ENCODE peak calls at places on chromosome 1, in ten cellular contexts. One of them, this sample, is unnamed.

GRCh38 chr1:217857061-217857460 is 225.9 kb downstream of the SPATA17 start:
- DNase-seq in effector memory CD4-positive, alpha-beta T cell: no peak
- DNase-seq in stimulated activated CD4-positive, alpha-beta T cell treated with anti-CD3 and anti-CD28 coated beads, Interleukin-15, amount 100 ng/mL, for 24 hours: no peak
- DNase-seq in heart left ventricle: no peak
- DNase-seq in hepatic stellate cell: no peak
- DNase-seq in fibroblast of the aortic adventitia: peak; percentile 69
- DNase-seq in anterior cingulate cortex: peak; percentile 18
- DNase-seq in iPS-NIHi11: no peak
- DNase-seq in HT1080: no peak
- DNase-seq in NCI-H1105 treated with DMSO at 0.1 percent for 48 hours: peak; percentile 86
- DNase-seq in this sample: no peak

GRCh38 chr1:156260896-156261295 is 13.0 kb upstream of the PAQR6 start:
- DNase-seq in effector memory CD4-positive, alpha-beta T cell: no peak
- DNase-seq in stimulated activated CD4-positive, alpha-beta T cell treated with anti-CD3 and anti-CD28 coated beads, Interleukin-15, amount 100 ng/mL, for 24 hours: no peak
- DNase-seq in heart left ventricle: no peak
- DNase-seq in hepatic stellate cell: no peak
- DNase-seq in fibroblast of the aortic adventitia: no peak
- DNase-seq in anterior cingulate cortex: no peak
- DNase-seq in iPS-NIHi11: no peak
- DNase-seq in HT1080: no peak
- DNase-seq in NCI-H1105 treated with DMSO at 0.1 percent for 48 hours: no peak
- DNase-seq in this sample: no peak

GRCh38 chr1:244836135-244836521 is 670 bp downstream of the COX20 start:
- DNase-seq in effector memory CD4-positive, alpha-beta T cell: no peak
- DNase-seq in stimulated activated CD4-positive, alpha-beta T cell treated with anti-CD3 and anti-CD28 coated beads, Interleukin-15, amount 100 ng/mL, for 24 hours: peak; percentile 24
- DNase-seq in heart left ventricle: no peak
- DNase-seq in hepatic stellate cell: peak; percentile 42
- DNase-seq in fibroblast of the aortic adventitia: peak; percentile 61
- DNase-seq in anterior cingulate cortex: peak; percentile 29
- DNase-seq in iPS-NIHi11: peak; percentile 20
- DNase-seq in HT1080: peak; percentile 37
- DNase-seq in NCI-H1105 treated with DMSO at 0.1 percent for 48 hours: no peak
- DNase-seq in this sample: peak; percentile 34

GRCh38 chr1:223844521-223844961 is 1.2 kb downstream of the TP53BP2 start:
- DNase-seq in effector memory CD4-positive, alpha-beta T cell: peak; percentile 22
- DNase-seq in stimulated activated CD4-positive, alpha-beta T cell treated with anti-CD3 and anti-CD28 coated beads, Interleukin-15, amount 100 ng/mL, for 24 hours: peak; percentile 77
- DNase-seq in heart left ventricle: no peak
- DNase-seq in hepatic stellate cell: no peak
- DNase-seq in fibroblast of the aortic adventitia: no peak
- DNase-seq in anterior cingulate cortex: no peak
- DNase-seq in iPS-NIHi11: no peak
- DNase-seq in HT1080: peak; percentile 24
- DNase-seq in NCI-H1105 treated with DMSO at 0.1 percent for 48 hours: no peak
- DNase-seq in this sample: no peak

GRCh38 chr1:913491-914252 is 10.1 kb upstream of the SAMD11 start:
- DNase-seq in effector memory CD4-positive, alpha-beta T cell: no peak
- DNase-seq in stimulated activated CD4-positive, alpha-beta T cell treated with anti-CD3 and anti-CD28 coated beads, Interleukin-15, amount 100 ng/mL, for 24 hours: peak; percentile 3
- DNase-seq in heart left ventricle: peak; percentile 5
- DNase-seq in hepatic stellate cell: no peak
- DNase-seq in fibroblast of the aortic adventitia: no peak
- DNase-seq in anterior cingulate cortex: no peak
- DNase-seq in iPS-NIHi11: no peak
- DNase-seq in HT1080: no peak
- DNase-seq in NCI-H1105 treated with DMSO at 0.1 percent for 48 hours: no peak
- DNase-seq in this sample: no peak

GRCh38 chr1:200206340-200206739 is 178.8 kb downstream of the NR5A2 start:
- DNase-seq in effector memory CD4-positive, alpha-beta T cell: no peak
- DNase-seq in stimulated activated CD4-positive, alpha-beta T cell treated with anti-CD3 and anti-CD28 coated beads, Interleukin-15, amount 100 ng/mL, for 24 hours: no peak
- DNase-seq in heart left ventricle: no peak
- DNase-seq in hepatic stellate cell: peak; percentile 32
- DNase-seq in fibroblast of the aortic adventitia: peak; percentile 61
- DNase-seq in anterior cingulate cortex: no peak
- DNase-seq in iPS-NIHi11: no peak
- DNase-seq in HT1080: peak; percentile 84
- DNase-seq in NCI-H1105 treated with DMSO at 0.1 percent for 48 hours: no peak
- DNase-seq in this sample: no peak

GRCh38 chr1:27719286-27720251 is 6.2 kb upstream of the FAM76A start:
- DNase-seq in effector memory CD4-positive, alpha-beta T cell: no peak
- DNase-seq in stimulated activated CD4-positive, alpha-beta T cell treated with anti-CD3 and anti-CD28 coated beads, Interleukin-15, amount 100 ng/mL, for 24 hours: no peak
- DNase-seq in heart left ventricle: no peak
- DNase-seq in hepatic stellate cell: peak; percentile 17
- DNase-seq in fibroblast of the aortic adventitia: peak; percentile 20
- DNase-seq in anterior cingulate cortex: no peak
- DNase-seq in iPS-NIHi11: no peak
- DNase-seq in HT1080: no peak
- DNase-seq in NCI-H1105 treated with DMSO at 0.1 percent for 48 hours: no peak
- DNase-seq in this sample: no peak

GRCh38 chr1:77292551-77292950 is 10.7 kb downstream of the AK5 start:
- DNase-seq in effector memory CD4-positive, alpha-beta T cell: no peak
- DNase-seq in stimulated activated CD4-positive, alpha-beta T cell treated with anti-CD3 and anti-CD28 coated beads, Interleukin-15, amount 100 ng/mL, for 24 hours: no peak
- DNase-seq in heart left ventricle: no peak
- DNase-seq in hepatic stellate cell: no peak
- DNase-seq in fibroblast of the aortic adventitia: no peak
- DNase-seq in anterior cingulate cortex: no peak
- DNase-seq in iPS-NIHi11: no peak
- DNase-seq in HT1080: no peak
- DNase-seq in NCI-H1105 treated with DMSO at 0.1 percent for 48 hours: no peak
- DNase-seq in this sample: no peak

GRCh38 chr1:6962956-6963915 is 178.0 kb downstream of the CAMTA1 start:
- DNase-seq in effector memory CD4-positive, alpha-beta T cell: peak; percentile 34
- DNase-seq in stimulated activated CD4-positive, alpha-beta T cell treated with anti-CD3 and anti-CD28 coated beads, Interleukin-15, amount 100 ng/mL, for 24 hours: peak; percentile 86
- DNase-seq in heart left ventricle: peak; percentile 69
- DNase-seq in hepatic stellate cell: no peak
- DNase-seq in fibroblast of the aortic adventitia: no peak
- DNase-seq in anterior cingulate cortex: no peak
- DNase-seq in iPS-NIHi11: peak; percentile 97
- DNase-seq in HT1080: no peak
- DNase-seq in NCI-H1105 treated with DMSO at 0.1 percent for 48 hours: peak; percentile 91
- DNase-seq in this sample: no peak

This sample was measured in frontal cortex.